ENCODE peak calls at places on chromosomes 3 and 15, in five cellular contexts. U, P, X, F and S are unnamed samples.
A peak's percentile ranks its signal among the peaks of the same experiment; 100 is the strongest.

GRCh38 chr3:166248784-166249183 is 411.6 kb upstream of the BCHE start:
- DNase-seq in P (no peak), F (no peak), X (no peak), U (no peak), S (no peak)

GRCh38 chr15:74127255-74127953 is 3.0 kb upstream of the ISLR2 start:
- DNase-seq in P (peak; percentile 96), X (peak; percentile 93), U (peak; percentile 89), F (peak; percentile 90), S (peak; percentile 93)

GRCh38 chr3:186605561-186606545 is 7.0 kb upstream of the AHSG start:
- DNase-seq in F (no peak), U (no peak), X (peak; percentile 43), P (no peak), S (no peak)

GRCh38 chr3:132550579-132551305 is 46.3 kb upstream of the ACKR4 start:
- DNase-seq in P (no peak), X (no peak), F (no peak), U (no peak), S (no peak)

GRCh38 chr15:90845201-90845949 is 23.0 kb upstream of the FURIN start:
- DNase-seq in U (no peak), X (peak; percentile 82), F (no peak), P (no peak), S (no peak)

GRCh38 chr3:65233561-65233960 is 545.8 kb upstream of the ADAMTS9 start:
- DNase-seq in U (no peak), F (no peak), X (no peak), P (no peak), S (no peak)

GRCh38 chr3:35899245-35899644 is 259.9 kb downstream of the ARPP21 start:
- DNase-seq in U (no peak), P (no peak), F (no peak), X (no peak), S (no peak)

GRCh38 chr3:109806929-109807328 is 469.6 kb upstream of the DPPA4 start:
- DNase-seq in U (no peak), X (no peak), F (no peak), P (no peak), S (peak; percentile 57)

GRCh38 chr15:80132382-80132781 is 20.4 kb upstream of the FAH start:
- DNase-seq in F (no peak), X (no peak), U (no peak), P (no peak), S (no peak)

GRCh38 chr3:196144383-196145105 is 62.7 kb upstream of the TFRC start:
- DNase-seq in U (no peak), P (no peak), X (no peak), F (no peak), S (no peak)

GRCh38 chr15:69082556-69082955 is 68.1 kb downstream of the NOX5 start:
- DNase-seq in U (no peak), P (no peak), X (no peak), F (no peak), S (no peak)

GRCh38 chr15:85362436-85363048 is 17.9 kb upstream of the AKAP13 start:
- DNase-seq in P (no peak), U (no peak), X (no peak), F (no peak), S (no peak)

GRCh38 chr3:18369561-18370185 is 55.5 kb downstream of the SATB1 start:
- DNase-seq in P (no peak), X (no peak), F (no peak), U (no peak), S (no peak)

GRCh38 chr3:194936659-194937058 is 251.0 kb downstream of the FAM43A start:
- DNase-seq in F (peak; percentile 13), U (no peak), P (no peak), X (no peak), S (no peak)

GRCh38 chr3:46091046-46091445 is 63.8 kb upstream of the XCR1 start:
- DNase-seq in X (no peak), U (no peak), F (no peak), P (no peak), S (no peak)

GRCh38 chr15:87944687-87945086 is 311.9 kb downstream of the NTRK3 start:
- DNase-seq in F (no peak), U (peak; percentile 31), P (no peak), X (no peak), S (no peak)

GRCh38 chr3:89113887-89114840 is 6.7 kb downstream of the EPHA3 start:
- DNase-seq in P (peak; percentile 92), F (peak; percentile 61), X (peak; percentile 85), U (peak; percentile 70), S (peak; percentile 77)

GRCh38 chr3:116155830-116156229 is 289.5 kb downstream of the LSAMP start:
- DNase-seq in F (no peak), U (no peak), P (no peak), X (peak; percentile 69), S (no peak)

DNA sequence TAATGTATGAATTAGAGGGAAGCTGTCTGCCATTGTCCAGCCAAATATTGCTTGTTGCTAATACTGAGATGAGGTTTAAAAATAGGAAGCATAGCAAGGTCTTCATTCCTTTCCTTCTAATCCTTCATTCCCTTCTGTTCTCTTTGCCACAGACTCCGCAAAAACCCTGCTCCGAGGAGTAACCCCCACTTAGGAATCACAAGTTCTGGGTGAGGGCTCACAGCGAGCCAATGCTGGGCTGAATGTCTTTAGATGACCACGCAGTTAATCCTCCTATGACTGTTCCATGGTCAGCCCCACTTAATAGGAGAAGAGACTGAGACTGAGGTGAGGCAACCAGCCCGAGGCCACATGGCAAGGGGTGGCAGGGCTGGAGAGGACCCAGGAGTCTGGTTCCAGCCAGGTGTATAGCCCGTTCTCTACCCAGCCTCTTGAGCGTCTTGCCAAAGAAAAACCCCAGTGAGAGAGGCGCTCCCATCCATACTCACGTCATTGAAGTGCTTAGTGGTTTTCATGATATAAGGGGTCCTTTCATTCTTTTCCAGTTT is 44.9 kb upstream of the CTSH start:
- DNase-seq in P (no peak), X (no peak), U (no peak), F (no peak), S (no peak)
- H3K9me3 ChIP-seq in P (no peaks in the 10 kb centered on the region), X (no peaks in the 10 kb centered on the region), U (no peaks in the 10 kb centered on the region), F (no peaks in the 10 kb centered on the region), S (no peaks in the 10 kb centered on the region)

GRCh38 chr3:126461450-126462070 is 14.1 kb downstream of the ZXDC start:
- DNase-seq in X (no peak), F (no peak), P (no peak), U (no peak), S (no peak)
- H3K4me1 ChIP-seq in X (no peaks in the 10 kb centered on the region), F (no peaks in the 10 kb centered on the region), P (no peaks in the 10 kb centered on the region), U (peaks cover 29% of the 10 kb centered on the region), S (peaks cover 6% of the 10 kb centered on the region)

GRCh38 chr15:42371125-42371524 is 11.8 kb downstream of the CAPN3 start:
- DNase-seq in X (no peak), F (no peak), U (no peak), P (no peak), S (no peak)
- TF ChIP-seq CTCF in X (no peak), F (no peak), U (no peak), P (no peak), S (no peak)

GRCh38 chr3:157190242-157190876 is 30.4 kb upstream of the CCNL1 start:
- DNase-seq in U (no peak), F (no peak), X (no peak), P (no peak), S (no peak)

GRCh38 chr3:157182879-157183278 is 22.9 kb upstream of the CCNL1 start:
- DNase-seq in X (no peak), F (no peak), U (no peak), P (no peak), S (no peak)

GRCh38 chr3:157188391-157188790 is 28.4 kb upstream of the CCNL1 start:
- DNase-seq in U (no peak), X (no peak), F (no peak), P (no peak), S (no peak)
- H3K9me3 ChIP-seq in U (peaks cover 57% of the 10 kb centered on the region), X (peaks cover 13% of the 10 kb centered on the region), F (no peaks in the 10 kb centered on the region), P (peaks cover 5% of the 10 kb centered on the region), S (no peaks in the 10 kb centered on the region)

GRCh38 chr3:108134555-108134880 is 43.7 kb upstream of the CD47 start:
- DNase-seq in U (no peak), F (no peak), P (no peak), X (no peak), S (no peak)
- H3K4me1 ChIP-seq in U (peaks cover 14% of the 10 kb centered on the region), F (peaks cover 3% of the 10 kb centered on the region), P (no peaks in the 10 kb centered on the region), X (no peaks in the 10 kb centered on the region), S (no peaks in the 10 kb centered on the region)

DNA sequence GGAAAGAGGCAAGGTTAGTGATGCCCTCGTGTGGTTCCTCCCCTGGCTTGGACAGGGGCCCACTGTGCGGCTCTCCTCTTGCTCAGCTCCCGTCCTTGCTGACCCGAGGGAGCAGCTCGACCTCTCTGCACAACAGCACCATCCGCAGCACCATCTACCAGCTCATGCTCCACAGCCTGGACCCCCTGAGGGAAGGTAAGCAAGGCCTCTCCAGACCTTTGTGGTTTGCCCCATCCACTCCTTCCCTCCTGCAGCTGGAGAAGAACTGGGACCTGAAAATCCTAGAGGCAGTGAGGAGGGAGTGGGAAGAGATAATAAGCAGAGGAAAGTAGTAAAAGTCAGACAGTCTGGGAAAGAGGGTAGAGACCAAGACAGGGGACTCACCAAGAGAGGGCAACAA is 17.8 kb downstream of the SLC24A1 start:
- DNase-seq in U (no peak), F (no peak), X (no peak), P (no peak), S (no peak)
- TF ChIP-seq CTCF in U (no peak), F (no peak), X (no peak), P (no peak), S (no peak)

GRCh38 chr15:33048255-33048654 is 146.3 kb downstream of the FMN1 start:
- DNase-seq in X (no peak), U (no peak), F (no peak), P (no peak), S (no peak)

GRCh38 chr15:33043636-33044035 is 150.9 kb downstream of the FMN1 start:
- DNase-seq in U (no peak), F (no peak), P (no peak), X (no peak), S (no peak)

GRCh38 chr15:33047077-33047476 is 147.4 kb downstream of the FMN1 start:
- DNase-seq in X (no peak), F (no peak), P (no peak), U (no peak), S (no peak)

GRCh38 chr15:33045066-33045810 is 149.3 kb downstream of the FMN1 start:
- DNase-seq in X (no peak), F (no peak), U (no peak), P (no peak), S (no peak)

DNA sequence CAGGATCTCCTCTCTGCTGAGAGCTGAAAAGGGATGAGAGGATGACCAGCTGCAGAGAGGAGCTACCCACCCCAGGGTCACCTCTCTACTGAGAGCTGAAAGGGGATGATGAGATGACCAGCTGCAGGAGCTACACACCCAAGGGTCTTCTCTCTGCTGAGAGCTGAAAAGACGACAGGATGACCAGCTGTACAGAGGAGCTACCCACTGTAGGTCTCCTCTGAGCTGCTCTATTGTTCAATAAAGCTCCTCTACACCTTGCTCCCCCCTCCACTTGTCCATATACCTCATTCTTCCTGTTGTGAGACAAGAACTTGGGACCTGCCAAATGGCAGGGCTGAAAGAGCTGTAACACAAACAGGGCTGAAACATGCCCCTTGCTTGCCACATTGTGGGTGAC is 149.9 kb downstream of the FMN1 start:
- DNase-seq in U (no peak), X (no peak), F (no peak), P (no peak), S (no peak)
- H3K9me3 ChIP-seq in U (peaks cover 15% of the 10 kb centered on the region), X (no peaks in the 10 kb centered on the region), F (no peaks in the 10 kb centered on the region), P (peaks cover 21% of the 10 kb centered on the region), S (no peaks in the 10 kb centered on the region)